ENCODE peak calls at places on chromosomes 6 and 20, in four cellular contexts. D, P, K and W are unnamed samples.

GRCh38 chr20:25408170-25408547 is 686 bp downstream of the GINS1 start:
- DNase-seq in D (no peak), P (no peak), K (no peak), W (no peak)

GRCh38 chr6:44285552-44286284 is 15.5 kb downstream of the TMEM151B start:
- DNase-seq in D (no peak), K (peak; percentile 67), P (no peak), W (no peak)

GRCh38 chr6:52389626-52390360 is 27.8 kb downstream of the PAQR8 start:
- DNase-seq in K (no peak), P (no peak), D (no peak), W (peak; percentile 80)

GRCh38 chr20:44181611-44182010 is 5.4 kb downstream of the JPH2 start:
- DNase-seq in K (no peak), D (no peak), P (peak; percentile 10), W (no peak)

GRCh38 chr6:149867876-149868640 is 3.9 kb upstream of the LRP11 start:
- DNase-seq in D (no peak), K (no peak), P (no peak), W (no peak)

GRCh38 chr20:44345147-44345546 is 8.3 kb downstream of the R3HDML start:
- DNase-seq in P (no peak), D (no peak), K (no peak), W (no peak)

GRCh38 chr6:39756582-39756981 is 31.4 kb upstream of the KIF6 start:
- DNase-seq in P (no peak), D (no peak), K (no peak), W (no peak)

GRCh38 chr20:48098866-48099265 is 313.6 kb upstream of the SULF2 start:
- DNase-seq in D (no peak), P (no peak), K (no peak), W (no peak)

GRCh38 chr6:88165877-88166492 is at the start of gene CNR1:
- DNase-seq in K (peak; percentile 75), P (no peak), D (no peak), W (peak; percentile 40)

GRCh38 chr6:107114872-107115694 is at the start of gene BEND3:
- DNase-seq in K (peak; percentile 61), P (no peak), D (no peak), W (no peak)

GRCh38 chr20:46371656-46372055 is 34.8 kb downstream of the ELMO2 start:
- DNase-seq in P (no peak), D (no peak), K (no peak), W (no peak)

GRCh38 chr6:6803180-6803978 is 214.9 kb downstream of the LY86 start:
- DNase-seq in D (no peak), K (no peak), P (no peak), W (no peak)

GRCh38 chr6:88855521-88856152 is 107.8 kb downstream of the RNGTT start:
- DNase-seq in D (no peak), K (no peak), P (no peak), W (no peak)

GRCh38 chr20:52889225-52889624 is 82.9 kb upstream of the TSHZ2 start:
- DNase-seq in K (no peak), D (no peak), P (no peak), W (no peak)

GRCh38 chr20:11305406-11305805 is 612.3 kb upstream of the BTBD3 start:
- DNase-seq in K (no peak), D (no peak), P (no peak), W (no peak)